ENCODE peak calls at places on chromosomes 11 and 22, in five cellular contexts. U, W, Y, G and L are unnamed samples.

GRCh38 chr22:17954200-17954859 is 70.0 kb downstream of the MICAL3 start:
- DNase-seq in G (peak; percentile 88), Y (no peak), W (no peak), U (no peak), L (no peak)

GRCh38 chr22:45233827-45234226 is 6.9 kb downstream of the KIAA0930 start:
- DNase-seq in W (no peak), U (no peak), Y (no peak), G (no peak), L (no peak)

GRCh38 chr11:68431984-68432600 is 28.5 kb upstream of the PPP6R3 start:
- DNase-seq in G (no peak), Y (no peak), W (no peak), U (no peak), L (no peak)

GRCh38 chr11:54832676-54833075 is 126.0 kb downstream of the OR4A5 start:
- DNase-seq in G (no peak), W (no peak), Y (no peak), U (no peak), L (no peak)

GRCh38 chr11:70522613-70523311 is 124.4 kb downstream of the CTTN start:
- DNase-seq in G (peak; percentile 66), Y (peak; percentile 52), W (no peak), U (peak; percentile 24), L (peak; percentile 35)

GRCh38 chr11:38667359-38667758 is 2069.3 kb upstream of the RAG2 start:
- DNase-seq in U (no peak), G (no peak), Y (no peak), W (no peak), L (no peak)

GRCh38 chr11:80103149-80103859 is 662.5 kb upstream of the TENM4 start:
- DNase-seq in W (peak; percentile 87), U (no peak), Y (no peak), G (peak; percentile 2), L (no peak)

GRCh38 chr22:49737101-49737551 is 90.5 kb downstream of the BRD1 start:
- DNase-seq in G (no peak), W (no peak), U (no peak), Y (no peak), L (no peak)

GRCh38 chr22:24806663-24807001 is 621 bp downstream of the SGSM1 start:
- DNase-seq in G (no peak), Y (no peak), W (no peak), U (no peak), L (no peak)

GRCh38 chr11:14619580-14619979 is 24.0 kb upstream of the PDE3B start:
- DNase-seq in W (no peak), U (no peak), G (peak; percentile 14), Y (no peak), L (no peak)

GRCh38 chr11:111762981-111763643 is 3.1 kb downstream of the PPP2R1B start:
- DNase-seq in W (no peak), Y (no peak), G (no peak), U (peak; percentile 55), L (no peak)

GRCh38 chr11:62392944-62393628 is 25.7 kb upstream of the SCGB1A1 start:
- DNase-seq in W (no peak), Y (no peak), G (peak; percentile 16), U (no peak), L (no peak)

GRCh38 chr11:27700351-27701261 is at the start of gene BDNF:
- DNase-seq in G (peak; percentile 58), U (peak; percentile 45), W (peak; percentile 65), Y (peak; percentile 73), L (peak; percentile 58)

GRCh38 chr11:11435673-11436072 is 82.6 kb upstream of the CSNK2A3 start:
- DNase-seq in G (no peak), U (peak; percentile 27), Y (no peak), W (no peak), L (no peak)

GRCh38 chr22:38467904-38468760 is at the start of gene KDELR3:
- DNase-seq in G (peak; percentile 82), Y (no peak), W (peak; percentile 71), U (no peak), L (no peak)

GRCh38 chr11:134488913-134489312 is 76.9 kb upstream of the B3GAT1 start:
- DNase-seq in G (no peak), U (no peak), Y (no peak), W (no peak), L (no peak)

GRCh38 chr11:22065472-22065871 is 127.4 kb upstream of the ANO5 start:
- DNase-seq in W (no peak), U (no peak), Y (no peak), G (no peak), L (peak; percentile 35)
- H2BK12ac ChIP-seq in W (no peak overlapping the region), U (no peak overlapping the region), Y (no peak overlapping the region), G (no peak overlapping the region), L (no peak overlapping the region)

GRCh38 chr11:44716256-44716655 is 10.5 kb upstream of the TSPAN18 start:
- DNase-seq in W (no peak), U (no peak), Y (no peak), G (no peak), L (no peak)
- H3K27ac ChIP-seq in W (no peak overlapping the region), U (no peak overlapping the region), Y (no peak overlapping the region), G (no peak overlapping the region), L (no peak overlapping the region)

DNA sequence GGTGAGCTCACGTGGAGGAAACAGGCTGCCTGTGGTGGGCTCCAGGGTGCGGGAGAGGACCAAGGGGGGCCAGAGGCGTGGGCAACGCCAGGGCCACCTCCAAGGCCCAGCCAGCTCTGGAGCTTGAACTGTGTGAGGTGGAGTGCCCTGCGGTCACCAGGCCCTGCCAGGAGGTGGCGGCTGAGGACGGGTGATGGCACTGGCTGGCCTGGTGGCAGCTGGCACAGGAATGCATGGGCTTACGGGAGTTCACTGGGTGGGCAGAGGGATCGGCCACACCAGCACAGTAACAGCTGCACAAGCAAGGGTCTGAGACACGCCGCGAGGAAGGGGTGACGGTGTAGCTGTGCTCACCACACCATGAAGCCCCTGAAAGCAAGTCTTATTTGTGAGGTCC is 15.8 kb downstream of the TOLLIP start:
- DNase-seq in U (no peak), W (no peak), Y (no peak), G (no peak), L (no peak)
- H2BK12ac ChIP-seq in U (no peak overlapping the region), W (no peak overlapping the region), Y (no peak overlapping the region), G (no peak overlapping the region), L (no peak overlapping the region)

GRCh38 chr22:27877501-27877900 is 41.6 kb downstream of the PITPNB start:
- DNase-seq in W (no peak), Y (no peak), G (no peak), U (no peak), L (no peak)
- H3K27ac ChIP-seq in W (no peak overlapping the region), Y (no peak overlapping the region), G (no peak overlapping the region), U (no peak overlapping the region), L (no peak overlapping the region)

GRCh38 chr22:23193882-23194281 is 13.6 kb downstream of the BCR start:
- DNase-seq in W (no peak), G (no peak), U (no peak), Y (no peak), L (no peak)
- H2BK12ac ChIP-seq in W (no peak overlapping the region), G (no peak overlapping the region), U (no peak overlapping the region), Y (peak overlapping the region; percentile 55), L (no peak overlapping the region)

GRCh38 chr22:43643362-43643761 is 168.7 kb downstream of the EFCAB6 start:
- DNase-seq in G (no peak), W (no peak), U (no peak), Y (no peak), L (no peak)

GRCh38 chr22:43637861-43638260 is 174.2 kb downstream of the EFCAB6 start:
- DNase-seq in W (no peak), U (no peak), Y (no peak), G (no peak), L (no peak)

GRCh38 chr22:43639228-43639948 is 172.7 kb downstream of the EFCAB6 start:
- DNase-seq in W (no peak), U (no peak), Y (no peak), G (no peak), L (no peak)

GRCh38 chr22:43642807-43643206 is 169.3 kb downstream of the EFCAB6 start:
- DNase-seq in Y (no peak), W (no peak), U (no peak), G (no peak), L (no peak)

DNA sequence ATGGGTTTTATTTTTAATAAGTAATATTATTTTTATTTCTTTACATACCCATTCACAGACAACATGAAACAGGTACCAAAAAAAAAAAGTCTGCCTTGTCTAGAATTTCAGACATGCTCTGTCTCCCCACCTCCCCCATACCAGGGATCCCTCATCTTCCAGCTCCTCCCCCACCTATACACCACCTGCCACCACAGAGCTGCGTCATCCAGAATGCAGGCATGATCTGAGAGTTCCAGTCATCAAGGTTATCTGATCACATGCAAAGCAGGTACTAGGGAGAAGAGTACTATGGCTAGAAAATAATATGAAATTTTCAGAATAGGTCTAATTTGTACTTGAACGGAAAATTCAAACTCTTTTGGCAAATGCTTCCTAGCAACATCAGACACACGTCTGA is 169.8 kb downstream of the EFCAB6 start:
- DNase-seq in U (no peak), G (no peak), W (no peak), Y (no peak), L (no peak)
- H3K27ac ChIP-seq in U (no peak overlapping the region), G (no peak overlapping the region), W (no peak overlapping the region), Y (no peak overlapping the region), L (no peak overlapping the region)

GRCh38 chr11:75014129-75014528 is 25.4 kb downstream of the NEU3 start:
- DNase-seq in Y (no peak), G (no peak), U (no peak), W (peak; percentile 51), L (no peak)
- H2BK12ac ChIP-seq in Y (no peak overlapping the region), G (no peak overlapping the region), U (no peak overlapping the region), W (no peak overlapping the region), L (no peak overlapping the region)